ENCODE peak calls at places on chromosomes 2 and 18, in five cellular contexts. One of them, this sample, is unnamed.

GRCh38 chr18:25349926-25350560 is 1.9 kb downstream of the ZNF521 start:
- DNase-seq in NCI-H1092 treated with DMSO at 0.1 percent for 48 hours: no peak
- DNase-seq in amniotic epithelial cell: no peak
- DNase-seq in HS-27A: no peak
- DNase-seq in right lobe of liver: no peak
- DNase-seq in this sample: peak; percentile 6

GRCh38 chr2:175207741-175208438 is 26.4 kb upstream of the ATP5MC3 start:
- DNase-seq in HS-27A: no peak
- DNase-seq in NCI-H1092 treated with DMSO at 0.1 percent for 48 hours: peak; percentile 87
- DNase-seq in amniotic epithelial cell: no peak
- DNase-seq in right lobe of liver: peak; percentile 49
- DNase-seq in this sample: no peak

GRCh38 chr2:86370579-86370978 is 33.2 kb upstream of the REEP1 start:
- DNase-seq in NCI-H1092 treated with DMSO at 0.1 percent for 48 hours: no peak
- DNase-seq in HS-27A: no peak
- DNase-seq in right lobe of liver: no peak
- DNase-seq in amniotic epithelial cell: no peak
- DNase-seq in this sample: no peak

GRCh38 chr2:238709324-238709723 is 138.6 kb upstream of the TWIST2 start:
- DNase-seq in HS-27A: no peak
- DNase-seq in amniotic epithelial cell: no peak
- DNase-seq in right lobe of liver: no peak
- DNase-seq in NCI-H1092 treated with DMSO at 0.1 percent for 48 hours: no peak
- DNase-seq in this sample: no peak

GRCh38 chr2:113757059-113757657 is 716 bp upstream of the SLC35F5 start:
- DNase-seq in amniotic epithelial cell: no peak
- DNase-seq in HS-27A: peak; percentile 43
- DNase-seq in NCI-H1092 treated with DMSO at 0.1 percent for 48 hours: peak; percentile 61
- DNase-seq in right lobe of liver: no peak
- DNase-seq in this sample: no peak

GRCh38 chr2:162798407-162798806 is 40.2 kb downstream of the KCNH7 start:
- DNase-seq in right lobe of liver: no peak
- DNase-seq in HS-27A: no peak
- DNase-seq in amniotic epithelial cell: no peak
- DNase-seq in NCI-H1092 treated with DMSO at 0.1 percent for 48 hours: no peak
- DNase-seq in this sample: no peak

GRCh38 chr18:49926076-49926745 is 112.9 kb upstream of the ACAA2 start:
- DNase-seq in amniotic epithelial cell: no peak
- DNase-seq in HS-27A: no peak
- DNase-seq in right lobe of liver: no peak
- DNase-seq in NCI-H1092 treated with DMSO at 0.1 percent for 48 hours: no peak
- DNase-seq in this sample: no peak

GRCh38 chr2:200578778-200579177 is 7.0 kb upstream of the AOX1 start:
- DNase-seq in right lobe of liver: peak; percentile 42
- DNase-seq in NCI-H1092 treated with DMSO at 0.1 percent for 48 hours: no peak
- DNase-seq in HS-27A: peak; percentile 30
- DNase-seq in amniotic epithelial cell: peak; percentile 67
- DNase-seq in this sample: peak; percentile 42

GRCh38 chr2:23579674-23580073 is 194.7 kb downstream of the KLHL29 start:
- DNase-seq in HS-27A: no peak
- DNase-seq in amniotic epithelial cell: no peak
- DNase-seq in right lobe of liver: no peak
- DNase-seq in NCI-H1092 treated with DMSO at 0.1 percent for 48 hours: no peak
- DNase-seq in this sample: no peak

GRCh38 chr2:112686348-112687217 is 34.2 kb upstream of the NT5DC4 start:
- DNase-seq in NCI-H1092 treated with DMSO at 0.1 percent for 48 hours: no peak
- DNase-seq in right lobe of liver: peak; percentile 43
- DNase-seq in HS-27A: no peak
- DNase-seq in amniotic epithelial cell: no peak
- DNase-seq in this sample: no peak

This sample was measured in HCEC 1CT.